ENCODE peak calls at places on chromosomes 1 and 21, in five cellular contexts. V, L, B, M and G are unnamed samples.

GRCh38 chr21:28154121-28154520 is 838.6 kb downstream of the LTN1 start:
- DNase-seq in V (peak; percentile 19), L (no peak), B (no peak), M (no peak), G (no peak)

GRCh38 chr1:113805639-113806038 is 6.6 kb downstream of the RSBN1 start:
- DNase-seq in V (no peak), L (no peak), B (no peak), M (no peak), G (no peak)

GRCh38 chr1:218526198-218526580 is 181.1 kb downstream of the TGFB2 start:
- DNase-seq in V (no peak), L (no peak), B (no peak), M (no peak), G (no peak)

GRCh38 chr1:51799372-51799771 is 79.2 kb downstream of the NRDC start:
- DNase-seq in V (no peak), L (no peak), B (no peak), M (peak; percentile 44), G (no peak)

GRCh38 chr1:205515781-205516253 is 11.3 kb downstream of the CDK18 start:
- DNase-seq in V (no peak), L (no peak), B (no peak), M (no peak), G (no peak)

GRCh38 chr1:112701227-112702066 is 5.5 kb downstream of the RHOC start:
- DNase-seq in V (no peak), L (no peak), B (peak; percentile 25), M (no peak), G (no peak)

GRCh38 chr1:99227498-99227897 is 36.8 kb upstream of the PLPPR4 start:
- DNase-seq in V (no peak), L (no peak), B (no peak), M (no peak), G (no peak)

GRCh38 chr1:160952129-160952510 is 2.5 kb downstream of the ITLN2 start:
- DNase-seq in V (no peak), L (no peak), B (no peak), M (no peak), G (no peak)

GRCh38 chr1:240455228-240455821 is 156.6 kb downstream of the GREM2 start:
- DNase-seq in V (peak; percentile 22), L (no peak), B (no peak), M (no peak), G (no peak)

GRCh38 chr1:36463773-36464604 is at the start of gene MRPS15:
- DNase-seq in V (peak; percentile 95), L (peak; percentile 96), B (peak; percentile 96), M (peak; percentile 96), G (peak; percentile 97)

GRCh38 chr21:17501107-17502006 is 11.5 kb upstream of the CXADR start:
- DNase-seq in V (no peak), L (no peak), B (no peak), M (no peak), G (no peak)

GRCh38 chr1:59761440-59761839 is 53.3 kb upstream of the HOOK1 start:
- DNase-seq in V (peak; percentile 30), L (no peak), B (no peak), M (no peak), G (no peak)

GRCh38 chr1:243940451-243940850 is 90.4 kb upstream of the AKT3 start:
- DNase-seq in V (no peak), L (no peak), B (no peak), M (no peak), G (no peak)

GRCh38 chr1:93964096-93964776 is 55.0 kb upstream of the GCLM start:
- DNase-seq in V (no peak), L (no peak), B (no peak), M (no peak), G (no peak)

GRCh38 chr1:46543382-46543760 is 8.1 kb downstream of the KNCN start:
- DNase-seq in V (no peak), L (no peak), B (no peak), M (no peak), G (no peak)

GRCh38 chr1:232880354-232880753 is 70.1 kb upstream of the NTPCR start:
- DNase-seq in V (peak; percentile 29), L (no peak), B (peak; percentile 28), M (peak; percentile 69), G (peak; percentile 50)

GRCh38 chr1:183989078-183989577 is 48.4 kb downstream of the COLGALT2 start:
- DNase-seq in V (peak; percentile 95), L (no peak), B (no peak), M (no peak), G (no peak)

GRCh38 chr1:1942753-1943656 is 23.9 kb upstream of the TMEM52 start:
- DNase-seq in V (no peak), L (no peak), B (no peak), M (no peak), G (no peak)

GRCh38 chr1:31633117-31633516 is 11.6 kb downstream of the PEF1 start:
- DNase-seq in V (no peak), L (no peak), B (peak; percentile 53), M (peak; percentile 28), G (peak; percentile 83)

GRCh38 chr1:32992489-32993214 is 28.0 kb upstream of the RNF19B start:
- DNase-seq in V (peak; percentile 95), L (peak; percentile 63), B (peak; percentile 89), M (peak; percentile 73), G (peak; percentile 92)

GRCh38 chr1:61395156-61395555 is 312.8 kb downstream of the NFIA start:
- DNase-seq in V (no peak), L (no peak), B (no peak), M (no peak), G (no peak)

GRCh38 chr1:34057751-34058150 is 107.3 kb downstream of the CSMD2 start:
- DNase-seq in V (no peak), L (no peak), B (no peak), M (peak; percentile 68), G (no peak)

GRCh38 chr1:81799939-81800740 is 594 bp upstream of the ADGRL2 start:
- DNase-seq in V (peak; percentile 66), L (peak; percentile 44), B (peak; percentile 45), M (peak; percentile 86), G (peak; percentile 45)

GRCh38 chr1:145717833-145718232 is 1.5 kb upstream of the CD160 start:
- DNase-seq in V (no peak), L (no peak), B (no peak), M (no peak), G (no peak)

GRCh38 chr1:163307479-163308171 is 14.1 kb upstream of the NUF2 start:
- DNase-seq in V (peak; percentile 88), L (no peak), B (no peak), M (no peak), G (no peak)

GRCh38 chr1:228317891-228318810 is 88.5 kb downstream of the TRIM11 start:
- DNase-seq in V (no peak), L (no peak), B (peak; percentile 17), M (no peak), G (no peak)

GRCh38 chr21:27807596-27807995 is 840.7 kb upstream of the ADAMTS5 start:
- DNase-seq in V (peak; percentile 47), L (no peak), B (no peak), M (no peak), G (no peak)

GRCh38 chr21:45865106-45865835 is 116.3 kb upstream of the COL6A1 start:
- DNase-seq in V (peak; percentile 92), L (no peak), B (no peak), M (no peak), G (no peak)

GRCh38 chr1:75522389-75522788 is 88.5 kb downstream of the SLC44A5 start:
- DNase-seq in V (no peak), L (no peak), B (no peak), M (peak; percentile 12), G (no peak)

GRCh38 chr1:58782308-58783089 is 1.3 kb downstream of the JUN start:
- DNase-seq in V (peak; percentile 22), L (peak; percentile 62), B (peak; percentile 66), M (peak; percentile 74), G (peak; percentile 67)

GRCh38 chr1:2989185-2989584 is 32.1 kb upstream of the ACTRT2 start:
- DNase-seq in V (no peak), L (no peak), B (no peak), M (no peak), G (no peak)
- H3K9me3 ChIP-seq in V (peaks cover 47% of the 10 kb centered on the region), L (no peaks in the 10 kb centered on the region), B (peaks cover 4% of the 10 kb centered on the region), M (no peaks in the 10 kb centered on the region), G (peaks cover 3% of the 10 kb centered on the region)

DNA sequence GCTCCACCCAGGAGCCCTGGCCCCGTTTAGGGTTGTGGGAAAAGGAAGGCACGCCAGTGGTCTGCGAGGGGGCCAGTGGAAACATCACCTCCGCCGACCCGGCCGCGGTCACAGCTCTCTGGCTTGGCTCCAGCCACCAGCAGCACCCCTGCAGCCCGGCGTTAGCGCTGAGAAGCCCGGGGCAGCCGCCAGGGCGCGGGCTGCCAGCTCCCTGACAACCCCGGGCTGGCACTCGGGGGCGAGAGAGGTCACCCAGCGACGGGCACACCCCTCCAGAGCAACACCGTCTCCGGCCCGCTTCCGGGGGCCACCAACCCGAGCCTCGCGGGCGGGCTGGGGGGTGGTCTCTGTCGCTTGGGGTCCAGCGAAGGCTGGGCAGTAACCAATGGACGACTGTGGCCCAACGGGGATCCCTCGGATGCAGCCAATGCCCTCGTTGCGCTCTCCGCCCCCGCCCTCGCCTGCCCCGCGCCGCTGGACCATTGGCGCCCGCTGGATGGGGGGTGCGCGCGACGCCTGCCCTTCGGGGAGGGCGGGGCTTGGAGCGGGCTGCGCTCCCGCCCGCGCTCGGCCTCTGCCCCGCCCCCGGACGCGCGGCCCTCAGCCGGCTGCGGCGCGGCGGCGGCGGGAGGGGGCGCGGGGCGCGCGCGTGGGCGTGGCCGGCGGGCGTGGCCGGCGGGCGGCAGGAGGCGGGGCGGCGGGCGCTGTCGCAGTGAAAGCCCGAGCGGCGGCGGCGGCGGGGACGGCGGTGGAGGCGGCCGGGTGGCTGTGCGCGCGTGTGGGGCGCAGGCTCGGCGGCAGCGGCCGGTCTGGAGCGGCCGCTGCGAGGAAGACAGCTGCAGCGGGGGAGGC is at the start of gene MAN1C1:
- DNase-seq in V (peak; percentile 73), L (peak; percentile 93), B (peak; percentile 88), M (peak; percentile 97), G (peak; percentile 82)
- TF ChIP-seq CTCF in V (peak; percentile 35), L (peak; percentile 60), B (no peak), M (peak; percentile 36), G (peak; percentile 16)

GRCh38 chr21:42056996-42057689 is 14.0 kb upstream of the UMODL1 start:
- DNase-seq in V (peak; percentile 93), L (peak; percentile 65), B (peak; percentile 85), M (no peak), G (peak; percentile 94)

GRCh38 chr21:42058631-42059111 is 12.4 kb upstream of the UMODL1 start:
- DNase-seq in V (no peak), L (peak; percentile 88), B (peak; percentile 49), M (no peak), G (peak; percentile 25)

GRCh38 chr21:42056468-42056867 is 14.6 kb upstream of the UMODL1 start:
- DNase-seq in V (peak; percentile 18), L (peak; percentile 5), B (peak; percentile 45), M (no peak), G (peak; percentile 70)

GRCh38 chr21:42057861-42058437 is 13.2 kb upstream of the UMODL1 start:
- DNase-seq in V (no peak), L (peak; percentile 16), B (no peak), M (peak; percentile 26), G (peak; percentile 26)

DNA sequence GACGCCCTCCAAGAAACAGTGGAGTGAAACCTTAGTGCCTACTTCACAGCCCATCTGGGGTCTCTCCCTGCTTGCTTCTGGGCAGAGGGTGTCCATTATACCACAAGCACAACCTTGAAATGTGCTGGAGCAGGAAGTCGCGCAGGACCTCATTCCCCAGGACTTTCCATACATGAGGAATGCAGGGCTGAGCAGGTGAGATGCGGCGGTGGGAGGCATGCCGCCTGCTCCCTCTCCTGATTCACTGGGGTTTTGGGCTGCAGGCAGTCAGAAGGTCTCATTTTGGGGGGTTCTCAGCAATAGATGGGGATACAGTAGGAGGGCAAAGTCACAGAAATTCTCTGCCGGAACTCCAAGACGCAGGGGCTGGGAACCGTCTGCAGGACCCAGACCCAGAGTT is 15.7 kb upstream of the UMODL1 start:
- DNase-seq in V (no peak), L (no peak), B (no peak), M (no peak), G (no peak)
- H3K9me3 ChIP-seq in V (no peaks in the 10 kb centered on the region), L (no peaks in the 10 kb centered on the region), B (no peaks in the 10 kb centered on the region), M (no peaks in the 10 kb centered on the region), G (no peaks in the 10 kb centered on the region)

GRCh38 chr1:53783056-53783455 is 44.1 kb upstream of the GLIS1 start:
- DNase-seq in V (peak; percentile 52), L (no peak), B (no peak), M (no peak), G (no peak)
- TF ChIP-seq CTCF in V (no peak), L (no peak), B (no peak), M (no peak), G (no peak)